ENCODE peak calls at places on chromosomes 16 and 17, in nine cellular contexts. H is tibial nerve, J is A673, C is BE2C, M is cardiac muscle cell, S is fibroblast of lung, Y is colonic mucosa, D is SK-N-SH, T is HepG2. K is an unnamed sample. For H3K27me3, the result is how much of the 10 kb centered on the place peaks cover.

GRCh38 chr16:66273644-66274334 is 92.7 kb upstream of the CDH5 start:
- DNase-seq in H (no peak), J (no peak), C (no peak), M (no peak), S (peak), Y (no peak), D (no peak), T (no peak), K (peak)

GRCh38 chr17:80558046-80558445 is 13.4 kb downstream of the RPTOR start:
- DNase-seq in H (no peak), J (no peak), C (no peak), M (no peak), S (no peak), Y (no peak), D (no peak), T (no peak), K (no peak)

GRCh38 chr17:83155128-83156081 is 76.0 kb downstream of the METRNL start:
- DNase-seq in H (no peak), J (no peak), C (no peak), M (no peak), S (peak), Y (no peak), D (peak), T (no peak), K (no peak)

GRCh38 chr17:48491527-48492273 is 39.1 kb downstream of the HOXB1 start:
- DNase-seq in H (no peak), J (no peak), C (no peak), M (no peak), S (no peak), Y (no peak), D (no peak), T (no peak), K (no peak)

GRCh38 chr17:58373923-58374322 is 21.9 kb upstream of the SUPT4H1 start:
- DNase-seq in H (no peak), J (no peak), C (no peak), M (no peak), S (no peak), Y (no peak), D (no peak), T (no peak), K (no peak)

GRCh38 chr17:77482375-77483127 is 341.8 kb downstream of the SEC14L1 start:
- DNase-seq in H (no peak), J (no peak), C (no peak), M (no peak), S (no peak), Y (no peak), D (no peak), T (no peak), K (no peak)

GRCh38 chr17:19343671-19344151 is 18.8 kb downstream of the B9D1 start:
- DNase-seq in H (no peak), J (no peak), C (no peak), M (no peak), S (no peak), Y (no peak), D (no peak), T (no peak), K (peak)

GRCh38 chr16:71348262-71349085 is 10.0 kb upstream of the CALB2 start:
- DNase-seq in H (no peak), J (no peak), C (no peak), M (no peak), S (no peak), Y (no peak), D (no peak), T (no peak), K (peak)

GRCh38 chr16:22665803-22666202 is 148.2 kb upstream of the HS3ST2 start:
- DNase-seq in H (no peak), J (no peak), C (no peak), M (no peak), S (no peak), Y (no peak), D (no peak), T (no peak), K (no peak)

GRCh38 chr16:21646091-21646490 is 6.3 kb downstream of the IGSF6 start:
- DNase-seq in H (no peak), J (no peak), C (no peak), M (no peak), S (no peak), Y (no peak), D (no peak), T (no peak), K (no peak)
- H3K4me3 ChIP-seq in H (no peak), J (no peak), C (no peak), M (no peak), S (no peak), Y (no peak), D (no peak), T (no peak), K (no peak)

GRCh38 chr16:77113835-77114234 is 77.2 kb upstream of the MON1B start:
- DNase-seq in H (no peak), J (no peak), C (no peak), M (no peak), S (no peak), Y (no peak), D (no peak), T (no peak), K (no peak)

GRCh38 chr16:77112701-77113100 is 78.3 kb upstream of the MON1B start:
- DNase-seq in H (no peak), J (no peak), C (no peak), M (no peak), S (peak), Y (no peak), D (no peak), T (no peak), K (no peak)

DNA sequence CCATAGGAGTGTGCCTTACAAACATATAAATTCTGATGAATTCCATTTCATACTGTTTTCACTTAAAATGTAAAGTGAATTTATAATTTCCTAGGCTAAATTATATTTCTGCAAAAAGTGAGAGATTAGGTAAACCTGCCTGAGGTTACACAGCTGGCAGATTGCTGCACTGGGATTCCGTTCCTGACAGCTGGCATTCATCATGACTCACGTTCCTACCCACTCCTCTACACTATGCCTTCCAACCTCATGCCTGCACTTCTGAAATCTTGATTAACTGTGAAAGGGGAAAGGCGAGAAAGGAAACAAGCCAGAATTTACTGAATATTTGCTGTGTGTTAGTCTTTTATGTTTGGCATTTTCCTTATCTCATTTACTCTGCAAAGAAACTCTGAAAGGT is 73.3 kb upstream of the MON1B start:
- DNase-seq in H (no peak), J (peak), C (no peak), M (peak), S (no peak), Y (no peak), D (peak), T (no peak), K (no peak)
- H3K27me3 ChIP-seq in H (under half), J (under half), C (under half), M (under half), S (under half), Y (under half), D (under half), T (under half), K (under half)

GRCh38 chr17:55161935-55162555 is 102.7 kb upstream of the HLF start:
- DNase-seq in H (no peak), J (peak), C (no peak), M (no peak), S (peak), Y (no peak), D (no peak), T (peak), K (no peak)
- TF ChIP-seq CTCF in H (no peak), J (no peak), C (no peak), M (no peak), S (no peak), Y (no peak), D (no peak), T (no peak), K (no peak)

GRCh38 chr16:20920091-20920490 is 19.5 kb downstream of the LYRM1 start:
- DNase-seq in H (no peak), J (no peak), C (no peak), M (peak), S (no peak), Y (no peak), D (no peak), T (no peak), K (no peak)

GRCh38 chr16:20915733-20916132 is 15.2 kb downstream of the LYRM1 start:
- DNase-seq in H (no peak), J (no peak), C (peak), M (no peak), S (no peak), Y (no peak), D (no peak), T (no peak), K (no peak)

GRCh38 chr16:20916289-20916688 is 15.7 kb downstream of the LYRM1 start:
- DNase-seq in H (no peak), J (no peak), C (no peak), M (no peak), S (no peak), Y (no peak), D (no peak), T (no peak), K (no peak)

GRCh38 chr16:20918486-20919239 is 18.1 kb downstream of the LYRM1 start:
- DNase-seq in H (peak), J (peak), C (no peak), M (no peak), S (peak), Y (no peak), D (no peak), T (no peak), K (no peak)

DNA sequence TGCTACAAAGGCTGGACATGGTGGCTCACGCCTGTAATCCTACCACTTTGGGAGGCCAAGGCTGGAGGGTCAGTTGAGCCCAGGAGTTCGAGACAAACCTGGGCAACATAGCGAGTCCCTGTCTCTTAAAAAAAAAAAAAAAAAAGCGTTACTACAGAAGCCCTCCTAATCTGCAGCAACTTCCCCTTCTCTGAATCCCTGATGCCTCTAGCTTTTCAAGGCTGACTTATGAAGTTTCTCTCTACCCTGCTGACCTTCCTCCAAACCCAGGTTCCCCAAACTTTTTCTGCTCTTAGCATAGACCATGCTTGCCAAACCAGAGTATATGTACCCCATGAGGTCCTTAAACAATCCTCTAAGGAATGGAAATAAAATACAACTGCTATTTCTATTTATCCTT is 16.4 kb downstream of the LYRM1 start:
- DNase-seq in H (no peak), J (no peak), C (no peak), M (no peak), S (no peak), Y (no peak), D (no peak), T (no peak), K (no peak)
- H3K4me3 ChIP-seq in H (no peak), J (no peak), C (no peak), M (no peak), S (no peak), Y (no peak), D (no peak), T (no peak), K (no peak)

GRCh38 chr17:71883845-71884244 is 237.0 kb upstream of the SOX9 start:
- DNase-seq in H (no peak), J (no peak), C (no peak), M (no peak), S (no peak), Y (no peak), D (no peak), T (no peak), K (no peak)
- H3K27me3 ChIP-seq in H (under half), J (under half), C (under half), M (under half), S (under half), Y (under half), D (under half), T (under half), K (under half)

GRCh38 chr17:65037157-65037556 is 19.4 kb downstream of the GNA13 start:
- DNase-seq in H (no peak), J (no peak), C (no peak), M (no peak), S (no peak), Y (no peak), D (no peak), T (no peak), K (no peak)
- TF ChIP-seq CTCF in H (no peak), J (no peak), C (no peak), M (no peak), S (no peak), Y (no peak), D (no peak), T (no peak), K (no peak)

GRCh38 chr16:1993731-1994131 is 4.0 kb downstream of the SYNGR3 start:
- DNase-seq in H (no peak), J (no peak), C (no peak), M (no peak), S (no peak), Y (no peak), D (no peak), T (peak), K (no peak)

GRCh38 chr16:1990336-1991134 is 765 bp downstream of the SYNGR3 start:
- DNase-seq in H (no peak), J (no peak), C (no peak), M (peak), S (no peak), Y (peak), D (peak), T (peak), K (peak)

GRCh38 chr16:1991135-1991551 is 1.4 kb downstream of the SYNGR3 start:
- DNase-seq in H (no peak), J (no peak), C (no peak), M (no peak), S (no peak), Y (peak), D (no peak), T (no peak), K (no peak)

GRCh38 chr16:1991588-1992474 is 2.1 kb downstream of the SYNGR3 start:
- DNase-seq in H (peak), J (peak), C (peak), M (peak), S (peak), Y (peak), D (peak), T (no peak), K (peak)

GRCh38 chr16:1992475-1993292 is 2.9 kb downstream of the SYNGR3 start:
- DNase-seq in H (no peak), J (no peak), C (no peak), M (no peak), S (no peak), Y (peak), D (no peak), T (no peak), K (no peak)
- H3K4me3 ChIP-seq in H (no peak), J (no peak), C (no peak), M (no peak), S (no peak), Y (no peak), D (no peak), T (no peak), K (no peak)

DNA sequence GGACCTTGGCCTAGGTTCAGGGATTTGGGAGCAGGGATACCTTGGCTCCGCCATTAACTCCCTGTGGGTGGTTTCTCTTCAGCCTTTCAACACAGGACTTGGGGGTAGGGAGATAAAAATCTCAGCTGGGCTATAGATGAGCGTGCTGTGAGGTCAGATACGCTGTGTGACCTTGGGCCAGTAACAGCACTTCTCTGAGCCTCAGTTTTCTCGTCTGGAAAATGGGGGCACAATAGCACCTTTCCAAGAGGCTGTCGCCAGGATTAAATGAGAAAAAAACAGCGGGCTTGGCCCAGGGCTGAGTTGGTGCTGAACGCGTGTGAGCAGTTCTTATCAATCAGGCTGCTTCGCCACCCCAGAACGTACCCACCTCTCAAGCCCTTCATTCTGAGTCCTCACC is 17.6 kb downstream of the CCDC92B start:
- DNase-seq in H (no peak), J (no peak), C (no peak), M (no peak), S (no peak), Y (no peak), D (no peak), T (no peak), K (no peak)
- H3K27me3 ChIP-seq in H (under half), J (under half), C (under half), M (under half), S (under half), Y (under half), D (under half), T (under half), K (under half)

GRCh38 chr17:76388966-76389888 is 4.8 kb downstream of the SPHK1 start:
- DNase-seq in H (no peak), J (no peak), C (no peak), M (no peak), S (no peak), Y (no peak), D (no peak), T (peak), K (no peak)
- TF ChIP-seq CTCF in H (no peak), J (no peak), C (no peak), M (no peak), S (no peak), Y (no peak), D (no peak), T (peak), K (peak)

DNA sequence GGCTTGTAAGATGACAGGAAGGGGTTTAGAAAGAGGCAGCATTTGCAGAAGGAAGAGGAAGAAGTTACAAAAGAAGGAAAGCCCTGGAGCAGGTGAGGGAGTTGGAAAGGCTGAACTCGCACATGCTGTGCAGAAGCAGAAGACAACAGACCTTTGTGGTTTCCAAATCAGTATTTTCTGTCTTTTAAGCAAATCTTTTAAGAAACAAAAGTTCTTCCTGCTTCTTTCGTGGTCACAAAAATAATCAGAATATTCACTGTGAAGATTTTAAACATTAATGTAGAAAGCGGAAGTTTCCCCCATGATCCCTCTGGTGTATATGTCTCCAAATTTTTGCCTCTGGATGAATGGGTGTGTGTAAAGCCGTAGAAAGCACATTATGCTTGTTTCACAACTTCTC is 25.8 kb downstream of the ZNRF1 start:
- DNase-seq in H (no peak), J (no peak), C (no peak), M (no peak), S (no peak), Y (no peak), D (no peak), T (no peak), K (no peak)
- H3K4me3 ChIP-seq in H (no peak), J (no peak), C (no peak), M (no peak), S (no peak), Y (no peak), D (no peak), T (no peak), K (no peak)